ENCODE peak calls at places on chromosomes 1 and 21, in ten cellular contexts. Q is psoas muscle; U is AG10803; M is heart right ventricle; R is PC-3; O is transverse colon; E is fibroblast of villous mesenchyme; N is choroid plexus epithelial cell; G is left ventricle myocardium inferior; H is CD8-positive, alpha-beta T cell. B is an unnamed sample.

GRCh38 chr1:59803458-59804038 is 11.2 kb upstream of the HOOK1 start:
- DNase-seq in U (no peak), N (no peak), O (no peak), G (no peak), Q (no peak), E (no peak), H (no peak), R (no peak), M (no peak), B (no peak)

GRCh38 chr21:35940074-35940927 is 120.0 kb downstream of the SETD4 start:
- DNase-seq in Q (peak), O (peak), E (peak), H (no peak), R (peak), N (peak), U (peak), G (no peak), M (no peak), B (peak)

GRCh38 chr1:212920246-212920645 is 30.1 kb upstream of the VASH2 start:
- DNase-seq in U (no peak), M (no peak), O (no peak), N (no peak), Q (no peak), G (no peak), H (no peak), R (no peak), E (no peak), B (no peak)

GRCh38 chr1:183913556-183913955 is 108.6 kb downstream of the RGL1 start:
- DNase-seq in R (no peak), O (no peak), G (no peak), U (peak), N (no peak), M (no peak), H (no peak), E (no peak), Q (no peak), B (no peak)

GRCh38 chr1:41241748-41242644 is at the start of gene SCMH1:
- DNase-seq in G (peak), R (peak), M (peak), N (peak), O (peak), U (peak), H (peak), Q (peak), E (peak), B (peak)

GRCh38 chr1:234722904-234723588 is 113.1 kb upstream of the IRF2BP2 start:
- DNase-seq in U (peak), M (peak), H (no peak), Q (peak), O (peak), G (peak), E (peak), N (peak), R (peak), B (peak)

GRCh38 chr1:217089239-217090014 is 366.2 kb upstream of the ESRRG start:
- DNase-seq in R (peak), G (peak), E (peak), N (peak), O (peak), Q (peak), H (no peak), U (no peak), M (peak), B (peak)

GRCh38 chr1:204637985-204638356 is 47.6 kb downstream of the LRRN2 start:
- DNase-seq in Q (no peak), U (peak), M (no peak), O (no peak), N (no peak), H (no peak), G (no peak), E (peak), R (no peak), B (peak)

GRCh38 chr1:7549277-7549676 is 221.8 kb upstream of the VAMP3 start:
- DNase-seq in H (no peak), Q (no peak), O (no peak), U (peak), G (no peak), R (peak), E (peak), N (peak), M (no peak), B (peak)

GRCh38 chr1:6414443-6414844 is 5.3 kb downstream of the HES2 start:
- DNase-seq in R (peak), H (no peak), E (peak), O (peak), U (peak), N (peak), M (no peak), Q (no peak), G (no peak), B (peak)

GRCh38 chr1:89711140-89711778 is 78.3 kb downstream of the LRRC8C start:
- DNase-seq in M (no peak), R (no peak), H (no peak), O (no peak), U (no peak), Q (no peak), N (no peak), E (no peak), G (no peak), B (no peak)

GRCh38 chr1:219304227-219305226 is 130.8 kb downstream of the LYPLAL1 start:
- DNase-seq in E (no peak), Q (peak), M (no peak), O (no peak), G (peak), U (peak), N (no peak), R (peak), H (no peak), B (peak)

GRCh38 chr1:32878183-32878582 is 7.5 kb upstream of the FNDC5 start:
- DNase-seq in G (no peak), N (peak), Q (no peak), O (no peak), E (peak), R (peak), U (peak), H (no peak), M (no peak), B (peak)

GRCh38 chr1:154474802-154475201 is 27.2 kb upstream of the TDRD10 start:
- DNase-seq in G (no peak), N (peak), H (no peak), O (peak), E (peak), M (no peak), Q (no peak), R (peak), U (peak), B (peak)

GRCh38 chr1:205568469-205569361 is 63.1 kb downstream of the ELK4 start:
- DNase-seq in G (no peak), R (peak), H (no peak), E (no peak), Q (no peak), N (no peak), U (no peak), O (peak), M (no peak), B (peak)

GRCh38 chr1:1764876-1765478 is 13.3 kb downstream of the NADK start:
- DNase-seq in Q (peak), R (peak), N (no peak), H (no peak), M (no peak), O (no peak), G (no peak), U (no peak), E (no peak), B (no peak)

GRCh38 chr1:1760715-1761114 is 17.6 kb downstream of the NADK start:
- DNase-seq in E (no peak), N (no peak), Q (peak), G (no peak), H (no peak), R (peak), U (no peak), M (no peak), O (no peak), B (no peak)

GRCh38 chr1:1761504-1762376 is 16.5 kb downstream of the NADK start:
- DNase-seq in G (no peak), U (no peak), H (no peak), N (no peak), E (no peak), M (no peak), O (no peak), Q (peak), R (peak), B (no peak)

GRCh38 chr1:1760345-1760650 is 18.0 kb downstream of the NADK start:
- DNase-seq in M (no peak), U (no peak), N (no peak), Q (no peak), H (no peak), E (no peak), R (no peak), O (no peak), G (no peak), B (no peak)

DNA sequence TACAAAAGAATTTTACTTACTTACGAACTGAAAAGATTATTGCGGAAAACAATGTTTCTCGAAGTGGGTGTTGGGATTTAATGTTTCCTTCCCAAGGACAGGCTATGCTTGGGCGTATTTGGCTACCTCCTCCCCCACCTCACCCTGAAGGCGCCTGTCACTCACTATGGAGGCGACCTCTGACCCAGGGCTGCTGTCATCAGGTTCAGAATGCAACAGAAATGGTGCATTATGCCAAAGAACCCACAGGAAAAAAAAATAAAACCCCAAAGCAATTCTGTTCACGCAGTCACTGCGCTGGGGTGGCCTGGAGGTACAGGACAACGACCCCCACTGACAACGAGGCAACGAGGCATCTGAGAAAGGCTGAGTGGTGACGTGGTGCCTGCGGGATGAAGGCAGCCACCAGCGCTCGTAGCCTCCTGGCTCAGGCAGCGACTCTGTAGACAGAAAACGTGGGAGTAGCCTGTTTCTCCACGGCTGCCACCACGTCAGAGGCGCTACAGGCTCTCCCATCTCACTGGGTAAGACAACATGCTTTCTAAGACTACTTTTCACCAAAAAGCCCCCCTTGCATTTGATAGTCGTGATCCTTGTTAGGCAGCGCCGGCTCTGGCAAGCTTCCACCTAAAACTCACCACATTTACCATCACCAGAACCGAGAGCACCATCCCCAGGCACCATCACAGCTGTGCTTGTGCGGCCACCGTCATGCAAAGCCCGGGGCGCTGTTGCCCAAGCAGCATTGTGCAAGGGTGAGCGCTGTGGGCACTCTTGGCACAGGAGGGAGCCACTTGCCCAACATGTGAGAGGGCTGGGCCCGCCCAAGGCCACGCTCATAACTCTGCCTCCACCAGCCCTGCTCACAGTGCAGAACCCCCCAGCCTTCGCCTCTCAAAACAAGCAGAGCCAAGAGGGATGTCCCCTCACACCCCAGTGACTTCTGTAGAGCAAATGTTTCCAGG is 14.3 kb downstream of the NADK start:
- DNase-seq in H (no peak), G (peak), M (no peak), O (no peak), U (peak), R (peak), Q (peak), E (peak), N (peak), B (no peak)
- TF ChIP-seq CTCF in H (no peak), G (no peak), M (no peak), O (no peak), U (no peak), R (peak), Q (no peak), E (peak), N (no peak), B (no peak)

DNA sequence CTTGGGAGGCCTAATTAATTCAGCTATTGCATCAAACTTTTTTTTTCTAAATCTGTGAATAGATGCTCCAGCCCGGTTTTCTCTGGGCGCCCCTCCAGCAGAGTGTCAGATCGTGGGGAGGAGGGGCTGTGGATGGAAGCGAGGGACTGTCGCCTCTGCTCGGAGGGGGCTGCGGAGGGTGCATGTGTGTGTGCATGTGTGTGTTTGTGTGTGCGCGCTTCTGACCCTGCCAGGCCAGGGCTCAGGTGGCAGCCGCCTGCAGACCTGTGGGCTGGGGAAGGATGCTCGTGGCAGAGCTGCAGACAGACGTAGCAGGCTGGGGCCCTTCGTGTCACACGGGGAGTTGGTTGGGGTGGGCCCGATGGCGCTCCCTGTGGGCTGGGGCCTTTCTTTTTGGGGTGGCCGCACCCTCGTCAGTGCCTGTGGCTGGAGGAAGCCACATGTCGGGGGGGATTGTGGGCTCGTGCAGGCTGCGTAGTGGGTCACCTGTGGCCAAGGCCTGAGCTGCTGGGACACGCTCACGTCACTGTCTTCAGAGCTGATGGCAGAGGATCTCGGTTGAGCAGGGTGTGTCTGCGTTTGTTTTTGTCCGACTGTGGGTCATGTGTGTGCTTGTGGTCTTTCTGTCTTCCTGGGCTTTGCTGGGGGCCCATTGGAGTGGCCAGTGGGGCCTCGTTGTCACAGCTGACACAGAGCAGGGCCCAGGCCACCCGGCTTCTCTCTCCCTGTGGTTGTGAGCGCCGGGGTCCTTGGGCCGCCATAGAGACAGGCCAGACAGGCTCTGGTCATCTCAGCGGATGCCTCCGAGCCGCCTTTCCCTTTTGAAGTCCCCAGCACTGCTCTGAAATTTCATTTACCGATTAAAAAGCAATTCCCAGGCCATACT is 2.9 kb downstream of the SKI start:
- DNase-seq in U (peak), M (no peak), H (peak), N (no peak), R (peak), E (peak), Q (peak), O (peak), G (no peak), B (peak)
- H3K4me3 ChIP-seq in U (peak), M (peak), H (peak), N (peak), R (peak), E (peak), Q (peak), O (peak), G (peak), B (peak)

GRCh38 chr1:179090522-179090921 is 8.7 kb downstream of the TOR3A start:
- DNase-seq in N (peak), Q (peak), M (peak), U (peak), E (no peak), O (no peak), G (no peak), R (no peak), H (no peak), B (no peak)
- TF ChIP-seq CTCF in N (peak), Q (peak), M (peak), U (peak), E (peak), O (no peak), G (peak), R (no peak), H (no peak), B (peak)

DNA sequence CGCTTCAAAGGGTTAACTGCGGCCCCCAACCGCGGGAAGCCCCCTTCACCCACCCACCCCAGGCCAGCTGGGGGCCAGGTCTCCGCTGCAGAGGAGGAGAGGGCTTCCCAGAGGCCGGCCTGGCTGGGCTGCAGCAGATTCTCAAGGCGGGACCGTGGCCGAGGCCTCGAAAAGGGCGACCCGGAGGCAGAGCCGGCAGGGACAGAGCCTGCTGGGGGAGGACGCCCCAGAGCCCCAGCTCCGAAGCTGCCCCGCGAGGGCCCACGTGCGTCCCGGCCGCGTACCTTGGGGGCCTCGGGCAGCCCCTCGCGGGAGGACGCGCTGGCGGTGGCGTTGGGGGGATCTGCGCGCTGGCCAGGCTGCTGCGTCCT is 307 bp downstream of the C1QTNF12 start:
- DNase-seq in G (no peak), E (no peak), H (no peak), O (no peak), U (no peak), R (no peak), M (peak), N (no peak), Q (no peak), B (no peak)
- H3K4me3 ChIP-seq in G (peak), E (no peak), H (no peak), O (no peak), U (no peak), R (no peak), M (no peak), N (no peak), Q (no peak), B (no peak)